ENCODE peak calls at places on chromosomes 13 and 19, in seven cellular contexts. Q, C, K, D, N, B and U are unnamed samples.

GRCh38 chr13:53060840-53061485 is 32.4 kb downstream of the OLFM4 start:
- DNase-seq in Q (no peak), C (no peak), K (no peak), B (no peak), D (no peak), N (no peak), U (no peak)

GRCh38 chr13:49629196-49629938 is 1.1 kb downstream of the ARL11 start:
- DNase-seq in K (no peak), B (no peak), Q (no peak), D (no peak), N (no peak), C (no peak), U (no peak)

GRCh38 chr19:18086590-18087138 is at the start of gene IL12RB1:
- DNase-seq in C (no peak), K (no peak), B (no peak), N (no peak), Q (no peak), D (no peak), U (no peak)

GRCh38 chr13:97313481-97313880 is 91.3 kb downstream of the MBNL2 start:
- DNase-seq in D (no peak), K (no peak), B (no peak), Q (no peak), N (no peak), C (no peak), U (no peak)

GRCh38 chr13:97700306-97700848 is 253.1 kb upstream of the IPO5 start:
- DNase-seq in C (no peak), B (no peak), Q (no peak), N (no peak), K (no peak), D (no peak), U (no peak)

GRCh38 chr19:53102701-53103140 is 501 bp downstream of the ZNF160 start:
- DNase-seq in D (peak; percentile 32), N (peak; percentile 31), K (no peak), B (peak; percentile 67), C (peak; percentile 61), Q (peak; percentile 67), U (no peak)

GRCh38 chr13:66069570-66069969 is 1160.6 kb downstream of the PCDH9 start:
- DNase-seq in Q (no peak), K (no peak), C (no peak), B (no peak), D (peak; percentile 69), N (peak; percentile 29), U (no peak)

GRCh38 chr19:35497406-35497805 is 7.1 kb upstream of the KRTDAP start:
- DNase-seq in B (no peak), K (no peak), Q (no peak), N (no peak), D (no peak), C (no peak), U (no peak)

GRCh38 chr13:49908637-49909036 is 27.5 kb downstream of the SPRYD7 start:
- DNase-seq in D (no peak), Q (no peak), C (peak; percentile 26), K (no peak), N (no peak), B (peak; percentile 52), U (no peak)

GRCh38 chr19:43290568-43291359 is 21.4 kb upstream of the PSG9 start:
- DNase-seq in B (no peak), Q (no peak), K (no peak), N (no peak), C (no peak), D (no peak), U (no peak)

GRCh38 chr19:9995999-9996398 is 14.3 kb downstream of the COL5A3 start:
- DNase-seq in N (peak; percentile 23), Q (no peak), C (no peak), D (peak; percentile 8), K (no peak), B (no peak), U (no peak)

GRCh38 chr19:9996541-9996940 is 13.8 kb downstream of the COL5A3 start:
- DNase-seq in K (no peak), D (peak; percentile 47), Q (no peak), B (no peak), C (no peak), N (peak; percentile 62), U (no peak)

GRCh38 chr19:10003271-10003670 is 7.0 kb downstream of the COL5A3 start:
- DNase-seq in K (no peak), N (no peak), D (no peak), B (no peak), Q (no peak), C (no peak), U (no peak)

GRCh38 chr19:10001899-10002298 is 8.4 kb downstream of the COL5A3 start:
- DNase-seq in N (no peak), B (peak; percentile 85), C (peak; percentile 17), K (no peak), Q (no peak), D (no peak), U (no peak)

DNA sequence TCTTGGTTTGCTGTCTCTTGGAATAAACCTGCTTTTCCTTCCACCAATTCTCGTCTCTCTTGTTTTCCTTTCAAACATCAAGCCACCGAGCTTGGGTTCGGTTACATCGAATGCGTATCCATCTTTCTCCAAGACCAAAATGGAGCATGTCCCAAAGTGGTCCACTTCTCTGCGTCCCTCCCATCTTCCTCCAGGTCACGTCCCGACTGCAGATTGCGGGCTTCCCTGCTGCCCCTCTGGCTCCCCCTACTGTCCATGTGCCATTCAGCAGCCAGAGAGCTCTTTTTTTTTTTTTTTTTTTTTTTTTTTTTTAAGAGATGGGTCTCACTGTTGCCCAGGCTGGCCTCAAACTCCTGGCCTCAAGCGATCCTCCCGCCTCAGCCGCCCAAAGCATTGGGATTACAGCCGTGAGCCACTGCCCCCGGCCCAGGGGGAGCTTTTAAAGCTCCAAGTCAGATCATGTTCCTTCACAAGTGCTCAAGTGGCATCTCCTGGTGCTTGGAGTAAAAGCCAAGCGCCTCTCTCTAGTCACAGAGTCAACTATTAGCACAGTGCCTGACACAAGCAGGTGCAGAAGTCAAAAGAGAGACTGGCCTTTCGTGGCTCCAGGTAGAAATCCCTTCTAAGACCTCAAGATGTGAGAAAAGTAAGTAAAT is 10.0 kb downstream of the COL5A3 start:
- DNase-seq in N (peak; percentile 70), D (peak; percentile 49), K (peak; percentile 61), Q (peak; percentile 73), B (peak; percentile 93), C (peak; percentile 86), U (no peak)
- TF ChIP-seq CTCF in N (peak; percentile 89), D (peak; percentile 88), K (peak; percentile 62), Q (peak; percentile 76), B (peak; percentile 85), C (peak; percentile 71), U (peak; percentile 89)

DNA sequence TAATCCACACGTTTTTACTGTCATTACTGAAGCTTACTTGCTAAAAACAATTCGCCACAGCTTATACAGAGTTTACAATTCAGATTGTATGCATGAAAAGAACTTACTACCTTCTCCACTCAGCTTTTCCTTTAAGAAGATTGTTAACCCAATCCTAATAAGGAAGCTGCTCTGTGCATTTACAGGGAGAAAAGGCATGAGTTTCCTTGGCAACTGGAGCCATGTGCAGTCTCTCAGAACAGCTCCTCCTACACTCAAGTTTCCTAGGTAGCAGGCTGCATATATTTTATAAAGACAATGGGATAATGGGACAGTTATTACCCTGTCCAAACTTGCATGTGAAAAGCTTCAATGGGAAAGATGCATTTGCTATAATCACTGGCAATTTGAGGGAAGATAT is 125.5 kb upstream of the TRPC4 start:
- DNase-seq in Q (no peak), K (no peak), B (no peak), N (peak; percentile 0), C (peak; percentile 59), D (peak; percentile 32), U (no peak)
- TF ChIP-seq CTCF in Q (no peak), K (no peak), B (no peak), N (no peak), C (no peak), D (no peak), U (no peak)

GRCh38 chr19:17079710-17080440 is 4.3 kb downstream of the MYO9B start:
- DNase-seq in N (peak; percentile 99), C (peak; percentile 85), K (peak; percentile 41), B (no peak), D (peak; percentile 99), Q (no peak), U (no peak)
- TF ChIP-seq CTCF in N (peak; percentile 85), C (no peak), K (peak; percentile 70), B (no peak), D (peak; percentile 68), Q (peak; percentile 49), U (peak; percentile 81)

DNA sequence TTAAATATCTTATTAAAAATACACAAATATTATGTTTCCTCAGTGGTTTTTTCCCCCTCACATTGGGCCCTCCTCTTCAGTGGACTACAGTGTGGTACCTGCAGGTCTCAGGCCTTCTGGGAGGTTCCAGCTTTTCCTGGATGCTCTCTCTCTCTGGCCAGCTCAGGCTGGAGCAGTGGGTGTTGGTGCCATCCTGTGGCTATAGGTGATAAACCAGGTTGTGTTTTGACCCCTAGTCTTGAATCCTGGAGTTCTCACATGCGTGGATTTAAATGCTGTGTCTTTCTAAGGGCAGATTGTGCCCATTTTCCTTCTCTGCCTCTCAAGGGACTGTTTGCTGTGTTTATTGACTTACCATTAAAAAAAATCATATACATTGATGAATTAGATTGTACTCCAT is 41.2 kb upstream of the ZNF527 start:
- DNase-seq in D (no peak), Q (no peak), C (peak; percentile 25), N (no peak), K (no peak), B (peak; percentile 76), U (no peak)
- TF ChIP-seq CTCF in D (no peak), Q (no peak), C (peak; percentile 48), N (peak; percentile 7), K (no peak), B (peak; percentile 78), U (peak; percentile 51)